ENCODE peak calls at places on chromosomes 16 and 17, in seven cellular contexts. One of them, this sample, is unnamed.
A peak's percentile ranks its signal among the peaks of the same experiment; 100 is the strongest.

GRCh38 chr17:45979137-45979536 is 19.9 kb upstream of the STH start:
- DNase-seq in fibroblast of lung: no peak
- DNase-seq in cardiac fibroblast: no peak
- DNase-seq in IMR-90: no peak
- DNase-seq in transverse colon: no peak
- DNase-seq in HFF-Myc: no peak
- DNase-seq in lung: no peak
- DNase-seq in this sample: no peak

GRCh38 chr17:72422505-72423285 is 301.9 kb downstream of the SOX9 start:
- DNase-seq in fibroblast of lung: peak; percentile 95
- DNase-seq in cardiac fibroblast: peak; percentile 76
- DNase-seq in IMR-90: peak; percentile 92
- DNase-seq in transverse colon: peak; percentile 59
- DNase-seq in HFF-Myc: peak; percentile 84
- DNase-seq in lung: peak; percentile 49
- DNase-seq in this sample: no peak

GRCh38 chr17:74872313-74873035 is at the start of gene FDXR:
- DNase-seq in fibroblast of lung: no peak
- DNase-seq in cardiac fibroblast: no peak
- DNase-seq in IMR-90: peak; percentile 3
- DNase-seq in transverse colon: no peak
- DNase-seq in HFF-Myc: no peak
- DNase-seq in lung: no peak
- DNase-seq in this sample: no peak

GRCh38 chr16:17275076-17275732 is 195.6 kb downstream of the XYLT1 start:
- DNase-seq in fibroblast of lung: peak; percentile 60
- DNase-seq in cardiac fibroblast: no peak
- DNase-seq in IMR-90: no peak
- DNase-seq in transverse colon: peak; percentile 90
- DNase-seq in HFF-Myc: no peak
- DNase-seq in lung: no peak
- DNase-seq in this sample: no peak

GRCh38 chr16:51815527-51815926 is 664.5 kb upstream of the SALL1 start:
- DNase-seq in fibroblast of lung: no peak
- DNase-seq in cardiac fibroblast: no peak
- DNase-seq in IMR-90: peak; percentile 32
- DNase-seq in transverse colon: no peak
- DNase-seq in HFF-Myc: no peak
- DNase-seq in lung: no peak
- DNase-seq in this sample: no peak

GRCh38 chr16:68079616-68080344 is 5.4 kb upstream of the NFATC3 start:
- DNase-seq in fibroblast of lung: no peak
- DNase-seq in cardiac fibroblast: peak; percentile 75
- DNase-seq in IMR-90: no peak
- DNase-seq in transverse colon: peak; percentile 89
- DNase-seq in HFF-Myc: no peak
- DNase-seq in lung: peak; percentile 75
- DNase-seq in this sample: no peak

GRCh38 chr17:40533896-40534295 is 31.4 kb downstream of the CCR7 start:
- DNase-seq in fibroblast of lung: no peak
- DNase-seq in cardiac fibroblast: no peak
- DNase-seq in IMR-90: no peak
- DNase-seq in transverse colon: no peak
- DNase-seq in HFF-Myc: no peak
- DNase-seq in lung: no peak
- DNase-seq in this sample: no peak

GRCh38 chr16:49343291-49343690 is 30.3 kb upstream of the C16orf78 start:
- DNase-seq in fibroblast of lung: no peak
- DNase-seq in cardiac fibroblast: no peak
- DNase-seq in IMR-90: no peak
- DNase-seq in transverse colon: no peak
- DNase-seq in HFF-Myc: no peak
- DNase-seq in lung: no peak
- DNase-seq in this sample: no peak

GRCh38 chr16:22726868-22727267 is 87.1 kb upstream of the HS3ST2 start:
- DNase-seq in fibroblast of lung: no peak
- DNase-seq in cardiac fibroblast: no peak
- DNase-seq in IMR-90: no peak
- DNase-seq in transverse colon: no peak
- DNase-seq in HFF-Myc: no peak
- DNase-seq in lung: no peak
- DNase-seq in this sample: no peak

GRCh38 chr16:11835891-11836652 is 15.3 kb downstream of the RSL1D1 start:
- DNase-seq in fibroblast of lung: peak; percentile 69
- DNase-seq in cardiac fibroblast: peak; percentile 52
- DNase-seq in IMR-90: peak; percentile 28
- DNase-seq in transverse colon: no peak
- DNase-seq in HFF-Myc: peak; percentile 87
- DNase-seq in lung: no peak
- DNase-seq in this sample: no peak

GRCh38 chr17:50550661-50551432 is 3.9 kb downstream of the SPATA20 start:
- DNase-seq in fibroblast of lung: peak; percentile 72
- DNase-seq in cardiac fibroblast: peak; percentile 93
- DNase-seq in IMR-90: peak; percentile 85
- DNase-seq in transverse colon: peak; percentile 77
- DNase-seq in HFF-Myc: peak; percentile 56
- DNase-seq in lung: peak; percentile 80
- DNase-seq in this sample: peak; percentile 61

GRCh38 chr16:19071811-19072777 is 4.7 kb downstream of the COQ7 start:
- DNase-seq in fibroblast of lung: peak; percentile 32
- DNase-seq in cardiac fibroblast: peak; percentile 63
- DNase-seq in IMR-90: peak; percentile 56
- DNase-seq in transverse colon: peak; percentile 77
- DNase-seq in HFF-Myc: no peak
- DNase-seq in lung: peak; percentile 67
- DNase-seq in this sample: no peak

GRCh38 chr16:65572156-65572555 is 450.3 kb upstream of the CDH11 start:
- DNase-seq in fibroblast of lung: peak; percentile 92
- DNase-seq in cardiac fibroblast: peak; percentile 78
- DNase-seq in IMR-90: peak; percentile 88
- DNase-seq in transverse colon: no peak
- DNase-seq in HFF-Myc: peak; percentile 47
- DNase-seq in lung: no peak
- DNase-seq in this sample: no peak

GRCh38 chr17:51764387-51764971 is 394.0 kb downstream of the CA10 start:
- DNase-seq in fibroblast of lung: peak; percentile 36
- DNase-seq in cardiac fibroblast: peak; percentile 71
- DNase-seq in IMR-90: peak; percentile 45
- DNase-seq in transverse colon: peak; percentile 50
- DNase-seq in HFF-Myc: peak; percentile 21
- DNase-seq in lung: peak; percentile 47
- DNase-seq in this sample: peak; percentile 47

GRCh38 chr16:65122974-65123845 is 1.3 kb upstream of the CDH11 start:
- DNase-seq in fibroblast of lung: peak; percentile 73
- DNase-seq in cardiac fibroblast: peak; percentile 78
- DNase-seq in IMR-90: peak; percentile 63
- DNase-seq in transverse colon: peak; percentile 60
- DNase-seq in HFF-Myc: no peak
- DNase-seq in lung: peak; percentile 39
- DNase-seq in this sample: no peak

GRCh38 chr16:86884256-86884655 is 305.9 kb downstream of the FOXL1 start:
- DNase-seq in fibroblast of lung: no peak
- DNase-seq in cardiac fibroblast: peak; percentile 11
- DNase-seq in IMR-90: no peak
- DNase-seq in transverse colon: no peak
- DNase-seq in HFF-Myc: no peak
- DNase-seq in lung: no peak
- DNase-seq in this sample: no peak

GRCh38 chr16:88924834-88925539 is 52.0 kb downstream of the CBFA2T3 start:
- DNase-seq in fibroblast of lung: peak; percentile 78
- DNase-seq in cardiac fibroblast: peak; percentile 90
- DNase-seq in IMR-90: peak; percentile 73
- DNase-seq in transverse colon: no peak
- DNase-seq in HFF-Myc: peak; percentile 27
- DNase-seq in lung: no peak
- DNase-seq in this sample: no peak

DNA sequence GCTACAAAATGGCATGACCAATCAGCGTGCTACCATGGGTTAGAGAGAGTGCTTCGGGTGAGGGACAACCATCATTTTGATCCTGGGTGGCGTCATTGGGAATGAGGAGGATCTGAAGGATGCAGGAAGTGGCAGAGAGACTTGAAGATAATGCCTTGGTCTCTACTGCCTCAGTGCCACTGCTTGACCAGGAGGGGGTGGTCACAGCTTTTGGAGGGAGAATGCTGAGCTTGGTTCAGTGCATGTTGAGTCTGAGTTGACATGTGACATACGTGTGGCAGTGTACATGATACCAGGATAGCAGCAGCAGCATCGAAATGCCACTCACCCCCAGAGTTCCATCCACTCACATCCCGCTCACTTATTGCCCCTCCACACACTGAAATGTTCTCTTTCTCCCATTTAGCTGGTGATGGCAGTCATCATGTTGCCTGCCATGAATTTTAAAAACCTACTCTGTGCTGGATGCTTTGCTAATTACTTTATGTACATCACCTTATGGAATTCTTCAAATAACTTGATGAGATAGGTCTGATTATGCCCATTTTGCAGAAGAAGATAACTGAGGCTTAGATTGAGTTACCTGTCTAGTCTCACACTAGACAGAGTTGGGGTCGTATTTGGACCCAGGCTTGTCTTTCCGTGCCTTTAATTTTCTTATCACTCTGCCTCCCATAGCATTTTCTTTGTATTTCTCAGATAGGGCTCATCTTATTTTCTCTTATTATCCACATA is 36.7 kb downstream of the ARSG start:
- DNase-seq in fibroblast of lung: no peak
- DNase-seq in cardiac fibroblast: no peak
- DNase-seq in IMR-90: no peak
- DNase-seq in transverse colon: no peak
- DNase-seq in HFF-Myc: no peak
- DNase-seq in lung: no peak
- DNase-seq in this sample: no peak
- TF ChIP-seq CTCF in fibroblast of lung: no peak
- TF ChIP-seq CTCF in cardiac fibroblast: no peak
- TF ChIP-seq CTCF in IMR-90: peak; percentile 10
- TF ChIP-seq CTCF in transverse colon: no peak
- TF ChIP-seq CTCF in HFF-Myc: no peak
- TF ChIP-seq CTCF in lung: no peak
- TF ChIP-seq CTCF in this sample: no peak

DNA sequence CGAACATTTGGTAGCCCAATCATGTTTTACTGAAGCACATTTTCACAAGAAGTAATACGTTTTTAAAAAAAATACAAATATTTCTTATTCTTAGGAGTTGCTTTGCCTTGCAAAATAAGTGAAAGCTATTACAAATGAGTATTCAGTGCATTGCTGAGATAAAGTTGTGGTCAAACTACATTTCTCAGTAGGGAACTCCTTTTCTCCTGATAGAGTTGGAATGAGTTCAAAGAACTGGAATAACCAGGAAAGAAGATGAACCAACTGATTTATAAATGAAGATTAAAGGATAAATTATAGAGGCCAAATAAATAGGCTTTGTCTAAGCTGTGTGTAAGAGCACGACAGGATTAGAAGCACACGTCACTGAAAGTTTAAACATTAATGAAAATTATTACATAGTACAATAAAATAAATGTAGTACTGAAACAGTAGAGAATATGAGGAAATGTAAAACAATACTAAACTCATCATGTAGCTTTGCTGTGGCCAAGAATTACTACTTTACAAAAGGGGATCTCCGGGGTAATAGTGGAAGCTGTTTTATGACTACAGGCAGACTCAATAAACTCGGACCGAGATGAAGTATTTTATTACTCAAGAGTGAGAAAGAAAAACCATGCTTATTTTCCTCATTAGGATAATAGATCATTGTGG is 73.6 kb downstream of the KCNJ2 start:
- DNase-seq in fibroblast of lung: peak; percentile 74
- DNase-seq in cardiac fibroblast: peak; percentile 3
- DNase-seq in IMR-90: no peak
- DNase-seq in transverse colon: no peak
- DNase-seq in HFF-Myc: no peak
- DNase-seq in lung: no peak
- DNase-seq in this sample: no peak
- TF ChIP-seq CTCF in fibroblast of lung: no peak
- TF ChIP-seq CTCF in cardiac fibroblast: no peak
- TF ChIP-seq CTCF in IMR-90: no peak
- TF ChIP-seq CTCF in transverse colon: no peak
- TF ChIP-seq CTCF in HFF-Myc: no peak
- TF ChIP-seq CTCF in lung: no peak
- TF ChIP-seq CTCF in this sample: no peak

GRCh38 chr17:5050281-5050680 is 15.1 kb upstream of the SLC52A1 start:
- DNase-seq in fibroblast of lung: no peak
- DNase-seq in cardiac fibroblast: peak; percentile 22
- DNase-seq in IMR-90: peak; percentile 20
- DNase-seq in transverse colon: no peak
- DNase-seq in HFF-Myc: peak; percentile 57
- DNase-seq in lung: no peak
- DNase-seq in this sample: no peak

DNA sequence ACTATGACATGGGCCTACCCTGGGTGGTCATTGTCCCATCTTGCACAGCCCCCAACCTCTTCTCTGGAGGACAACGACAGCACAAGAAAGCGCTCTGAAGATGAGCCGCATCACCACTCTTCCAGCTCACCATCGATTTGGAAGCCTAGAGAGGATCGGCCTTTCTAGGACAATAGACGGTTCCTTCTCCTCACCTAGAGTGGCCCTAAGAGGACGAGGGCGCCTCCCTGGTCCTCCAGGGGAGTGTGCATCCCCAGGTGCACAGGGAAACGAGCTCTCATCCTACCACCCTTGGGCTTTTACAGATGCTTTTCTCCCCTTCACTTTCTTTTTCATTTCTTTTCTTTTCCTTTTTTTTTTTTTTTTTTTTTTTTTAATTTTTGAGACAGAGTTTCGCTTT is 20.3 kb upstream of the SLC52A1 start:
- DNase-seq in fibroblast of lung: no peak
- DNase-seq in cardiac fibroblast: no peak
- DNase-seq in IMR-90: no peak
- DNase-seq in transverse colon: no peak
- DNase-seq in HFF-Myc: no peak
- DNase-seq in lung: no peak
- DNase-seq in this sample: no peak
- TF ChIP-seq CTCF in fibroblast of lung: no peak
- TF ChIP-seq CTCF in cardiac fibroblast: no peak
- TF ChIP-seq CTCF in IMR-90: no peak
- TF ChIP-seq CTCF in transverse colon: no peak
- TF ChIP-seq CTCF in HFF-Myc: no peak
- TF ChIP-seq CTCF in lung: no peak
- TF ChIP-seq CTCF in this sample: no peak

GRCh38 chr17:32496348-32497078 is 9.7 kb downstream of the CDK5R1 start:
- DNase-seq in fibroblast of lung: peak; percentile 86
- DNase-seq in cardiac fibroblast: peak; percentile 20
- DNase-seq in IMR-90: peak; percentile 68
- DNase-seq in transverse colon: no peak
- DNase-seq in HFF-Myc: no peak
- DNase-seq in lung: no peak
- DNase-seq in this sample: no peak

GRCh38 chr17:32495347-32496253 is 8.8 kb downstream of the CDK5R1 start:
- DNase-seq in fibroblast of lung: peak; percentile 64
- DNase-seq in cardiac fibroblast: peak; percentile 54
- DNase-seq in IMR-90: peak; percentile 30
- DNase-seq in transverse colon: no peak
- DNase-seq in HFF-Myc: no peak
- DNase-seq in lung: no peak
- DNase-seq in this sample: no peak

GRCh38 chr17:32494621-32495346 is 8.0 kb downstream of the CDK5R1 start:
- DNase-seq in fibroblast of lung: peak; percentile 25
- DNase-seq in cardiac fibroblast: no peak
- DNase-seq in IMR-90: no peak
- DNase-seq in transverse colon: no peak
- DNase-seq in HFF-Myc: no peak
- DNase-seq in lung: no peak
- DNase-seq in this sample: no peak

GRCh38 chr17:32498362-32498761 is 11.6 kb downstream of the CDK5R1 start:
- DNase-seq in fibroblast of lung: no peak
- DNase-seq in cardiac fibroblast: no peak
- DNase-seq in IMR-90: no peak
- DNase-seq in transverse colon: no peak
- DNase-seq in HFF-Myc: no peak
- DNase-seq in lung: no peak
- DNase-seq in this sample: no peak

GRCh38 chr17:32497431-32498205 is 10.8 kb downstream of the CDK5R1 start:
- DNase-seq in fibroblast of lung: peak; percentile 41
- DNase-seq in cardiac fibroblast: no peak
- DNase-seq in IMR-90: no peak
- DNase-seq in transverse colon: no peak
- DNase-seq in HFF-Myc: no peak
- DNase-seq in lung: no peak
- DNase-seq in this sample: no peak
- TF ChIP-seq CTCF in fibroblast of lung: no peak
- TF ChIP-seq CTCF in cardiac fibroblast: no peak
- TF ChIP-seq CTCF in IMR-90: no peak
- TF ChIP-seq CTCF in transverse colon: no peak
- TF ChIP-seq CTCF in HFF-Myc: peak; percentile 15
- TF ChIP-seq CTCF in lung: no peak
- TF ChIP-seq CTCF in this sample: no peak